ENCODE peak calls at places on chromosomes 3 and 15, in eight cellular contexts. V is Panc1, T is IMR-90, D is kidney, A is A549, W is prostate gland, E is neural progenitor cell, K is pancreas. P is an unnamed sample.
A peak's percentile ranks its signal among the peaks of the same experiment; 100 is the strongest.

GRCh38 chr15:36867436-36867835 is 232.9 kb downstream of the MEIS2 start:
- DNase-seq in E (no peak), K (no peak), D (no peak), T (no peak), W (no peak), V (no peak), A (no peak), P (no peak)

GRCh38 chr3:13054705-13055285 is 18.4 kb downstream of the IQSEC1 start:
- DNase-seq in V (no peak), D (no peak), A (no peak), K (no peak), E (no peak), T (no peak), W (no peak), P (no peak)

GRCh38 chr3:128439226-128439625 is 27.5 kb downstream of the DNAJB8 start:
- DNase-seq in A (no peak), W (no peak), V (no peak), T (peak; percentile 7), D (peak; percentile 43), E (no peak), K (no peak), P (no peak)

GRCh38 chr3:140292154-140292553 is 357.2 kb downstream of the CLSTN2 start:
- DNase-seq in W (no peak), E (no peak), T (no peak), K (no peak), A (no peak), V (no peak), D (no peak), P (no peak)

GRCh38 chr3:21944251-21944650 is 193.2 kb upstream of the ZNF385D start:
- DNase-seq in T (no peak), A (no peak), K (no peak), V (no peak), D (no peak), E (peak; percentile 91), W (no peak), P (no peak)

GRCh38 chr3:112149136-112149535 is 16.1 kb upstream of the GCSAM start:
- DNase-seq in A (no peak), E (no peak), V (no peak), W (no peak), T (no peak), K (no peak), D (no peak), P (no peak)

GRCh38 chr15:69586721-69587120 is 134.1 kb downstream of the RPLP1 start:
- DNase-seq in K (no peak), A (no peak), V (no peak), W (no peak), D (no peak), T (no peak), E (no peak), P (no peak)

GRCh38 chr15:90305932-90306331 is 40.5 kb downstream of the NGRN start:
- DNase-seq in K (no peak), D (no peak), E (no peak), A (no peak), V (no peak), T (no peak), W (no peak), P (no peak)

GRCh38 chr3:78086150-78086549 is 1046.3 kb downstream of the ROBO2 start:
- DNase-seq in W (no peak), V (no peak), D (no peak), A (peak; percentile 2), K (no peak), E (no peak), T (peak; percentile 31), P (no peak)

GRCh38 chr3:10459954-10460754 is 45.2 kb downstream of the ATP2B2 start:
- DNase-seq in E (peak; percentile 98), D (no peak), K (peak; percentile 12), T (peak; percentile 84), W (no peak), V (no peak), A (peak; percentile 69), P (peak; percentile 56)

GRCh38 chr3:187989458-187990153 is 164.4 kb upstream of the LPP start:
- DNase-seq in K (no peak), E (peak; percentile 92), W (no peak), T (no peak), D (no peak), A (no peak), V (no peak), P (no peak)

GRCh38 chr3:60188803-60189202 is 1062.4 kb downstream of the FHIT start:
- DNase-seq in D (no peak), T (no peak), K (no peak), A (no peak), W (no peak), E (no peak), V (no peak), P (no peak)

GRCh38 chr3:138124689-138125420 is 7.3 kb downstream of the A4GNT start:
- DNase-seq in D (no peak), T (peak; percentile 80), K (no peak), E (no peak), V (no peak), A (no peak), W (no peak), P (no peak)

GRCh38 chr15:69853572-69853971 is 244.1 kb downstream of the TLE3 start:
- DNase-seq in K (no peak), W (no peak), T (peak; percentile 84), D (no peak), E (peak; percentile 10), V (peak; percentile 58), A (peak; percentile 56), P (no peak)

GRCh38 chr15:49686626-49687025 is 65.8 kb downstream of the DTWD1 start:
- DNase-seq in E (no peak), W (no peak), K (no peak), V (no peak), A (no peak), T (peak; percentile 32), D (no peak), P (no peak)

GRCh38 chr3:55978953-55979352 is 489.3 kb downstream of the ERC2 start:
- DNase-seq in K (no peak), A (no peak), T (no peak), E (no peak), W (no peak), V (no peak), D (no peak), P (no peak)

GRCh38 chr15:71716990-71717389 is 93.4 kb upstream of the NR2E3 start:
- DNase-seq in D (no peak), T (peak; percentile 73), V (no peak), A (no peak), E (no peak), K (no peak), W (no peak), P (no peak)

GRCh38 chr15:93566777-93567176 is 477.8 kb upstream of the RGMA start:
- DNase-seq in V (no peak), K (no peak), T (no peak), E (no peak), D (no peak), A (no peak), W (no peak), P (no peak)

GRCh38 chr15:68031406-68031805 is 22.7 kb upstream of the PIAS1 start:
- DNase-seq in T (no peak), K (no peak), W (no peak), E (no peak), V (no peak), D (no peak), A (no peak), P (no peak)

GRCh38 chr3:194512895-194513601 is 26.2 kb upstream of the ATP13A3 start:
- DNase-seq in T (no peak), K (peak; percentile 35), V (no peak), A (no peak), W (peak; percentile 29), E (no peak), D (peak; percentile 84), P (no peak)

GRCh38 chr15:62067448-62068044 is 769 bp downstream of the C2CD4A start:
- DNase-seq in A (peak; percentile 49), T (no peak), V (no peak), D (peak; percentile 77), K (peak; percentile 37), E (peak; percentile 62), W (peak; percentile 12), P (peak; percentile 80)

GRCh38 chr3:16205156-16205870 is 30.8 kb downstream of the GALNT15 start:
- DNase-seq in A (no peak), K (no peak), E (no peak), V (no peak), W (no peak), D (no peak), T (peak; percentile 56), P (no peak)

GRCh38 chr3:141412087-141412935 is 44.0 kb downstream of the ZBTB38 start:
- DNase-seq in A (peak; percentile 91), K (peak; percentile 56), W (peak; percentile 69), D (no peak), T (peak; percentile 96), E (peak; percentile 44), V (no peak), P (no peak)
- H3K4me3 ChIP-seq in A (peak overlapping the region; percentile 22), K (peak overlapping the region; percentile 31), W (peak overlapping the region; percentile 2), D (peak overlapping the region; percentile 36), T (no peak overlapping the region), E (no peak overlapping the region), V (peak overlapping the region; percentile 31), P (peak overlapping the region; percentile 19)

GRCh38 chr3:130844462-130844861 is 49.4 kb upstream of the ATP2C1 start:
- DNase-seq in V (no peak), K (no peak), T (no peak), W (no peak), A (no peak), E (no peak), D (no peak), P (no peak)
- H3K4me1 ChIP-seq in V (no peaks in the 10 kb centered on the region), K (peaks cover 11% of the 10 kb centered on the region), T (no peaks in the 10 kb centered on the region), W (peaks cover 7% of the 10 kb centered on the region), A (no peaks in the 10 kb centered on the region), E (peaks cover 18% of the 10 kb centered on the region), D (peaks cover 6% of the 10 kb centered on the region), P (peaks cover 16% of the 10 kb centered on the region)

DNA sequence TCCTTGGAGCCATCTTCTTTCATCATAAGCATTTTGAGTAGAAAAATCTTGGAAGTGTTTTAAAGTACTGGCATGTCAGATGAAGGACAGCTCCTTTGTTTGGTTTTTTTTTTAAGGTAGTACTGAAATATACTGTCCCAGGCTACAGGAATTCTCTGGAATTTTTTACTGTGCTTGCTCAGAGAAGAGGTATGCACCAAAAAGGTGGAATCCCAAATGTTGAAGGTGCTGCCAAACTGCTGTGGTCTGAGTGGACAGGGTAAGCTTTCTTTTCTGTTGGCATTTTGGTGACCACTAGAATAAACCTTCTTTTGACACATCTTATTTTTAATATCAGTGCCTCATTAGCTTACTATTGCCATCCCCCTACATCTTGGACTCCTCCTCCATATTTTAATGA is 7.2 kb downstream of the GNL3 start:
- DNase-seq in T (no peak), K (no peak), E (no peak), V (no peak), W (no peak), A (no peak), D (no peak), P (no peak)
- TF ChIP-seq CTCF in T (no peak), K (no peak), E (no peak), V (no peak), W (no peak), A (no peak), D (no peak), P (no peak)

DNA sequence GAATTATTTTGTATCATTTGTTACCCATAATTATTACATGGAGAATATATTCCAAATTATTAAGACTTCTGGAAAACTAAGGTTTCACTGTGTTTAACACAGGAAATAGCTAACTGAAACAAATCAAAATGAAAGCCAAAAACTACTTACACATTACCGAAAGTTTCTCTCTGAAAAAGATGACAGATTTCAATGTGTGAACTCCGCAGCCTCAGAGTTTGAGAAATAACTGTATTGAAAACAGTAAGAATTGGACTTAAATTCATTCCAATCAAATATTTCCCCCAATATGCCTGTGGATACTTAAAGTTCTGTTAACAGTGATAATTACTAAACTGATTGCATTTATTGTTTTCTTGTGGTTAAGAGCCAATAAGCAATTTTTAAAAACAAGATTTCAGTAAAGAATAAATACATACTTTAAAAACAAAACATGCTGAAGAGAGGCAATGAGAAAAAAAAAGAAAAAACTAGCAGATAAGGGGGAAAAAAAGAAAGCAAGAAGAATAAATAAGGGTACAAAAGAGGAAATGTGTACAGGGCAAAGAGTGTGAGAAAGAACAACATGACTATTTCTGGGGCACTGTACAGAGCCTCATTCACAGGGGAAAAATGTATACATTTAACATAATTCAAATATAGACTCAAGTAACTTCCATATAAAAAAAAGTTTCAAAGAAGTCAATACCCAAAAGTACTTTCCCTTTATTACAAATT is 30.7 kb downstream of the DENND4A start:
- DNase-seq in T (no peak), D (no peak), E (no peak), A (no peak), K (no peak), V (no peak), W (no peak), P (no peak)
- H3K4me3 ChIP-seq in T (no peak overlapping the region), D (no peak overlapping the region), E (no peak overlapping the region), A (no peak overlapping the region), K (no peak overlapping the region), V (no peak overlapping the region), W (no peak overlapping the region), P (no peak overlapping the region)